ENCODE peak calls at places on chromosomes 11 and 22, in seven cellular contexts. J is EL; C is thoracic aorta; F is foreskin fibroblast; Q is AG04450; R is T-helper 17 cell; O is stimulated activated naive B cell treated with anti-CD40 and anti-IgM and Interleukin-4, amounts not matched to agents 10 μg/mL and 1 μg/mL and 100 μg/mL, for 72 hours. B is an unnamed sample.

GRCh38 chr22:43829904-43830851 is 18.1 kb upstream of the EFCAB6 start:
- DNase-seq in F (peak), J (no peak), Q (no peak), R (no peak), O (no peak), C (no peak), B (peak)

GRCh38 chr11:34192481-34193401 is 87.3 kb downstream of the NAT10 start:
- DNase-seq in R (no peak), C (peak), F (peak), Q (peak), J (peak), O (no peak), B (no peak)

GRCh38 chr11:128633384-128633965 is 46.1 kb upstream of the ETS1 start:
- DNase-seq in R (no peak), Q (no peak), C (no peak), F (no peak), J (no peak), O (no peak), B (no peak)

GRCh38 chr11:12119502-12119901 is 9.1 kb downstream of the MICAL2 start:
- DNase-seq in O (no peak), J (no peak), R (no peak), F (no peak), C (no peak), Q (no peak), B (no peak)

GRCh38 chr11:35343033-35343598 is 76.2 kb downstream of the SLC1A2 start:
- DNase-seq in Q (no peak), C (no peak), O (peak), J (no peak), R (no peak), F (no peak), B (no peak)

GRCh38 chr11:44065161-44065571 is 904 bp upstream of the ACCS start:
- DNase-seq in J (no peak), R (no peak), C (no peak), Q (no peak), O (no peak), F (no peak), B (no peak)

GRCh38 chr11:36023922-36024321 is 80.1 kb downstream of the LDLRAD3 start:
- DNase-seq in R (no peak), F (peak), J (peak), O (no peak), Q (no peak), C (no peak), B (no peak)

GRCh38 chr11:70244698-70245097 is 25.8 kb upstream of the PPFIA1 start:
- DNase-seq in Q (peak), O (no peak), J (peak), R (no peak), F (peak), C (no peak), B (no peak)

GRCh38 chr11:60183595-60184201 is 815 bp upstream of the MS4A6A start:
- DNase-seq in C (no peak), Q (no peak), R (no peak), O (no peak), F (no peak), J (no peak), B (no peak)